ENCODE peak calls at places on chromosome 1, in nine cellular contexts. N is nucleus accumbens; O is pancreas; W is left ventricle myocardium inferior; V is naive thymus-derived CD4-positive, alpha-beta T cell; R is AML-193; K is hepatocyte; B is G401; Z is glomerular endothelial cell. C is an unnamed sample.

GRCh38 chr1:87826639-87827345 is 498.1 kb downstream of the LMO4 start:
- DNase-seq in V (no peak), N (peak; percentile 0), W (peak; percentile 27), K (peak; percentile 54), O (no peak), Z (no peak), R (no peak), B (no peak), C (no peak)

GRCh38 chr1:220300442-220301121 is 28.3 kb upstream of the RAB3GAP2 start:
- DNase-seq in N (peak; percentile 46), V (no peak), R (no peak), O (peak; percentile 22), W (peak; percentile 67), B (no peak), K (peak; percentile 88), Z (peak; percentile 90), C (peak; percentile 84)

GRCh38 chr1:234992065-234992464 is 136.6 kb downstream of the TOMM20 start:
- DNase-seq in W (no peak), R (no peak), B (no peak), N (no peak), V (no peak), O (no peak), K (no peak), Z (no peak), C (no peak)

GRCh38 chr1:63368131-63368530 is 704 bp downstream of the ALG6 start:
- DNase-seq in V (no peak), W (no peak), N (no peak), O (no peak), B (peak; percentile 36), R (no peak), Z (no peak), K (no peak), C (no peak)

GRCh38 chr1:2388004-2388913 is 3.1 kb downstream of the MORN1 start:
- DNase-seq in K (no peak), W (peak; percentile 8), N (no peak), Z (no peak), B (no peak), O (no peak), R (no peak), V (no peak), C (no peak)

GRCh38 chr1:16677552-16678423 is 11.0 kb upstream of the RNU1-3 start:
- DNase-seq in K (no peak), Z (no peak), B (peak; percentile 35), V (peak; percentile 44), N (no peak), O (peak; percentile 61), W (no peak), R (peak; percentile 69), C (peak; percentile 17)

GRCh38 chr1:23868848-23869450 is 859 bp upstream of the FUCA1 start:
- DNase-seq in V (no peak), K (no peak), O (no peak), N (no peak), R (no peak), W (no peak), B (no peak), Z (no peak), C (no peak)

GRCh38 chr1:24555591-24556413 is at the start of gene NCMAP:
- DNase-seq in V (peak; percentile 17), O (peak; percentile 80), W (peak; percentile 24), N (no peak), B (no peak), K (peak; percentile 83), R (no peak), Z (no peak), C (peak; percentile 60)

GRCh38 chr1:193566735-193567134 is 380.3 kb upstream of the B3GALT2 start:
- DNase-seq in W (no peak), K (no peak), O (no peak), Z (no peak), N (no peak), R (no peak), V (no peak), B (no peak), C (no peak)

GRCh38 chr1:81823082-81823481 is 22.3 kb downstream of the ADGRL2 start:
- DNase-seq in R (no peak), N (no peak), Z (no peak), V (no peak), K (no peak), B (no peak), W (no peak), O (no peak), C (no peak)

GRCh38 chr1:241475688-241476087 is 43.9 kb downstream of the FH start:
- DNase-seq in V (no peak), Z (no peak), O (no peak), R (no peak), N (no peak), B (no peak), K (no peak), W (no peak), C (no peak)

GRCh38 chr1:19448491-19449439 is 36.6 kb downstream of the CAPZB start:
- DNase-seq in Z (no peak), B (no peak), O (no peak), W (peak; percentile 66), R (no peak), V (no peak), N (no peak), K (peak; percentile 53), C (no peak)

GRCh38 chr1:145977486-145978476 is 13.3 kb downstream of the POLR3GL start:
- DNase-seq in O (peak; percentile 79), V (peak; percentile 68), R (peak; percentile 79), Z (no peak), N (peak; percentile 62), B (peak; percentile 93), W (peak; percentile 68), K (peak; percentile 91), C (peak; percentile 91)

GRCh38 chr1:234214129-234214910 is 158.9 kb upstream of the COA6 start:
- DNase-seq in O (peak; percentile 59), R (no peak), W (no peak), Z (no peak), V (peak; percentile 34), B (peak; percentile 82), N (peak; percentile 56), K (peak; percentile 63), C (no peak)

GRCh38 chr1:31931241-31932225 is 6.6 kb downstream of the PTP4A2 start:
- DNase-seq in K (peak; percentile 21), R (peak; percentile 64), Z (peak; percentile 62), W (no peak), B (no peak), O (no peak), V (no peak), N (no peak), C (peak; percentile 74)

GRCh38 chr1:155324717-155325595 is 4.3 kb downstream of the RUSC1 start:
- DNase-seq in V (no peak), O (peak; percentile 66), R (no peak), K (peak; percentile 86), Z (no peak), B (peak; percentile 47), N (peak; percentile 54), W (peak; percentile 46), C (peak; percentile 70)

GRCh38 chr1:205948000-205948399 is 4.7 kb upstream of the SLC26A9 start:
- DNase-seq in R (no peak), Z (no peak), B (no peak), V (no peak), O (no peak), W (no peak), K (no peak), N (no peak), C (no peak)

GRCh38 chr1:17520473-17521319 is 18.8 kb upstream of the ARHGEF10L start:
- DNase-seq in R (no peak), B (no peak), N (no peak), K (no peak), W (no peak), V (no peak), Z (no peak), O (no peak), C (peak; percentile 63)

GRCh38 chr1:23437355-23437664 is 12.8 kb upstream of the TCEA3 start:
- DNase-seq in W (no peak), B (no peak), V (no peak), N (no peak), R (no peak), O (no peak), K (no peak), Z (no peak), C (no peak)

GRCh38 chr1:54284781-54285563 is 85.0 kb downstream of the MRPL37 start:
- DNase-seq in N (no peak), O (no peak), B (no peak), V (peak; percentile 84), K (no peak), R (no peak), Z (no peak), W (no peak), C (no peak)

GRCh38 chr1:109790329-109790728 is 26.6 kb upstream of the EPS8L3 start:
- DNase-seq in R (no peak), O (no peak), W (no peak), V (no peak), K (no peak), Z (no peak), B (no peak), N (no peak), C (no peak)

GRCh38 chr1:164510435-164510834 is 48.5 kb upstream of the PBX1 start:
- DNase-seq in V (no peak), N (no peak), Z (no peak), K (no peak), W (no peak), R (no peak), B (no peak), O (peak; percentile 13), C (no peak)

GRCh38 chr1:10905841-10906655 is 106.4 kb upstream of the TARDBP start:
- DNase-seq in O (no peak), K (no peak), W (no peak), B (no peak), N (no peak), Z (no peak), V (no peak), R (no peak), C (no peak)

GRCh38 chr1:43067856-43068751 is 104.0 kb downstream of the EBNA1BP2 start:
- DNase-seq in V (peak; percentile 16), K (no peak), O (no peak), B (no peak), N (peak; percentile 18), R (no peak), W (no peak), Z (no peak), C (no peak)

C was measured in T47D.